ENCODE peak calls at places on chromosomes 16 and 17, in eight cellular contexts. Z is A549; U is pancreas; E is AG09319; Y is hepatic stellate cell; Q is stimulated activated naive CD4-positive, alpha-beta T cell treated with Interleukin-2 at 50 U/mL for 16 hours; B is lower leg skin; T is cardiac muscle cell. D is an unnamed sample.

GRCh38 chr17:14078027-14078426 is 8.7 kb downstream of the COX10 start:
- DNase-seq in Z (no peak), U (no peak), E (no peak), Y (no peak), Q (no peak), B (no peak), T (no peak), D (no peak)

GRCh38 chr17:5832886-5833285 is 237.3 kb upstream of the WSCD1 start:
- DNase-seq in Z (peak), U (no peak), E (peak), Y (no peak), Q (no peak), B (no peak), T (no peak), D (peak)

GRCh38 chr17:75130632-75131277 is 787 bp downstream of the NT5C start:
- DNase-seq in Z (peak), U (peak), E (no peak), Y (peak), Q (peak), B (no peak), T (peak), D (peak)

GRCh38 chr16:70770968-70771552 is 29.9 kb downstream of the VAC14 start:
- DNase-seq in Z (peak), U (peak), E (no peak), Y (peak), Q (peak), B (peak), T (peak), D (peak)

GRCh38 chr16:88415381-88416323 is 32.9 kb downstream of the ZNF469 start:
- DNase-seq in Z (no peak), U (no peak), E (no peak), Y (no peak), Q (no peak), B (no peak), T (no peak), D (no peak)

GRCh38 chr17:50596191-50597037 is 35.9 kb downstream of the CACNA1G start:
- DNase-seq in Z (no peak), U (no peak), E (no peak), Y (no peak), Q (no peak), B (no peak), T (no peak), D (peak)

GRCh38 chr17:35074711-35075707 is 11.5 kb upstream of the RFFL start:
- DNase-seq in Z (no peak), U (no peak), E (no peak), Y (no peak), Q (no peak), B (no peak), T (no peak), D (no peak)

GRCh38 chr17:45372325-45372869 is 55.6 kb upstream of the MAP3K14 start:
- DNase-seq in Z (peak), U (no peak), E (no peak), Y (no peak), Q (no peak), B (no peak), T (no peak), D (peak)

GRCh38 chr16:56513972-56514371 is 5.9 kb downstream of the BBS2 start:
- DNase-seq in Z (peak), U (no peak), E (peak), Y (peak), Q (peak), B (peak), T (peak), D (peak)

GRCh38 chr17:17505610-17506171 is 9.5 kb upstream of the RASD1 start:
- DNase-seq in Z (no peak), U (peak), E (no peak), Y (no peak), Q (no peak), B (no peak), T (no peak), D (no peak)

GRCh38 chr17:80195671-80196529 is 24.2 kb downstream of the SGSH start:
- DNase-seq in Z (no peak), U (no peak), E (no peak), Y (peak), Q (peak), B (no peak), T (peak), D (peak)

GRCh38 chr16:50627419-50627818 is 53.7 kb downstream of the SNX20 start:
- DNase-seq in Z (no peak), U (no peak), E (no peak), Y (no peak), Q (peak), B (peak), T (peak), D (no peak)

GRCh38 chr16:84791088-84791487 is 28.7 kb upstream of the CRISPLD2 start:
- DNase-seq in Z (no peak), U (no peak), E (no peak), Y (no peak), Q (no peak), B (no peak), T (no peak), D (no peak)

GRCh38 chr17:40432864-40433528 is 10.3 kb upstream of the IGFBP4 start:
- DNase-seq in Z (no peak), U (no peak), E (no peak), Y (no peak), Q (no peak), B (no peak), T (no peak), D (no peak)

GRCh38 chr17:80649672-80650338 is 105.2 kb downstream of the RPTOR start:
- DNase-seq in Z (peak), U (no peak), E (peak), Y (peak), Q (peak), B (peak), T (peak), D (no peak)

GRCh38 chr16:69324013-69324531 is 6.3 kb downstream of the PDF start:
- DNase-seq in Z (no peak), U (peak), E (no peak), Y (no peak), Q (no peak), B (no peak), T (no peak), D (no peak)

GRCh38 chr16:2190659-2191445 is 5.6 kb downstream of the CASKIN1 start:
- DNase-seq in Z (no peak), U (no peak), E (no peak), Y (no peak), Q (no peak), B (no peak), T (no peak), D (no peak)

GRCh38 chr17:29241015-29241963 is 5.4 kb upstream of the CRYBA1 start:
- DNase-seq in Z (peak), U (no peak), E (peak), Y (peak), Q (no peak), B (no peak), T (no peak), D (peak)

GRCh38 chr17:40816569-40816968 is 5.8 kb downstream of the KRT10 start:
- DNase-seq in Z (no peak), U (no peak), E (no peak), Y (no peak), Q (no peak), B (no peak), T (no peak), D (no peak)

GRCh38 chr17:5785867-5786509 is 201.7 kb upstream of the NLRP1 start:
- DNase-seq in Z (no peak), U (no peak), E (no peak), Y (peak), Q (no peak), B (no peak), T (no peak), D (no peak)

GRCh38 chr17:7440113-7440822 is 956 bp downstream of the FGF11 start:
- DNase-seq in Z (peak), U (peak), E (no peak), Y (peak), Q (peak), B (no peak), T (peak), D (no peak)

GRCh38 chr16:51981725-51982124 is 565.2 kb downstream of the TOX3 start:
- DNase-seq in Z (no peak), U (no peak), E (no peak), Y (no peak), Q (no peak), B (no peak), T (no peak), D (no peak)

GRCh38 chr16:56931253-56931768 is 631 bp upstream of the HERPUD1 start:
- DNase-seq in Z (no peak), U (peak), E (no peak), Y (no peak), Q (no peak), B (no peak), T (no peak), D (peak)

GRCh38 chr16:80046848-80047247 is 446.3 kb upstream of the MAF start:
- DNase-seq in Z (no peak), U (no peak), E (no peak), Y (no peak), Q (no peak), B (no peak), T (no peak), D (no peak)

GRCh38 chr17:73369126-73369525 is 57.3 kb upstream of the CDC42EP4 start:
- DNase-seq in Z (no peak), U (peak), E (no peak), Y (no peak), Q (no peak), B (no peak), T (peak), D (no peak)

D was measured in LoVo.